ENCODE peak calls at places on chromosomes 3 and 15, in ten cellular contexts. L, I, N, U, F, D, H, S, C and Z are unnamed samples. For H3K36me3, the result is how much of the 10 kb centered on the place peaks cover.

GRCh38 chr15:45921376-45921775 is 286.5 kb downstream of the SQOR start:
- DNase-seq in L (no peak), I (no peak), N (peak), U (no peak), F (peak), D (no peak), H (no peak), S (no peak), C (no peak), Z (no peak)

GRCh38 chr3:185658504-185658912 is 72.4 kb downstream of the SENP2 start:
- DNase-seq in L (peak), I (peak), N (peak), U (peak), F (peak), D (peak), H (peak), S (no peak), C (no peak), Z (peak)

GRCh38 chr15:45177285-45177684 is 10.5 kb downstream of the SHF start:
- DNase-seq in L (no peak), I (no peak), N (no peak), U (no peak), F (no peak), D (no peak), H (no peak), S (no peak), C (no peak), Z (no peak)

GRCh38 chr3:177341766-177342165 is 144.5 kb upstream of the TBL1XR1 start:
- DNase-seq in L (no peak), I (no peak), N (no peak), U (no peak), F (no peak), D (no peak), H (no peak), S (no peak), C (no peak), Z (no peak)

GRCh38 chr15:48021336-48022086 is 99.3 kb upstream of the SLC24A5 start:
- DNase-seq in L (no peak), I (no peak), N (no peak), U (no peak), F (no peak), D (peak), H (no peak), S (no peak), C (no peak), Z (no peak)

GRCh38 chr3:169658311-169658931 is 5.1 kb downstream of the MECOM start:
- DNase-seq in L (no peak), I (no peak), N (peak), U (no peak), F (no peak), D (no peak), H (peak), S (no peak), C (no peak), Z (no peak)

GRCh38 chr3:13537926-13538325 is 11.0 kb upstream of the FBLN2 start:
- DNase-seq in L (no peak), I (peak), N (no peak), U (no peak), F (no peak), D (peak), H (no peak), S (no peak), C (no peak), Z (peak)

GRCh38 chr15:72474466-72474911 is 359 bp downstream of the ARIH1 start:
- DNase-seq in L (no peak), I (no peak), N (no peak), U (no peak), F (no peak), D (no peak), H (no peak), S (no peak), C (no peak), Z (no peak)

GRCh38 chr15:50353999-50354837 is 780 bp downstream of the GABPB1 start:
- DNase-seq in L (peak), I (peak), N (peak), U (peak), F (peak), D (peak), H (peak), S (peak), C (peak), Z (peak)

GRCh38 chr3:127733781-127734180 is 61.0 kb downstream of the ABTB1 start:
- DNase-seq in L (no peak), I (no peak), N (no peak), U (no peak), F (no peak), D (no peak), H (no peak), S (no peak), C (no peak), Z (no peak)

GRCh38 chr3:8485943-8486342 is 15.7 kb upstream of the LMCD1 start:
- DNase-seq in L (no peak), I (no peak), N (no peak), U (no peak), F (no peak), D (no peak), H (no peak), S (no peak), C (no peak), Z (no peak)

GRCh38 chr3:11696054-11696453 is 52.3 kb upstream of the VGLL4 start:
- DNase-seq in L (no peak), I (no peak), N (no peak), U (no peak), F (no peak), D (no peak), H (no peak), S (no peak), C (no peak), Z (no peak)

GRCh38 chr15:74780983-74781672 is 752 bp upstream of the CSK start:
- DNase-seq in L (no peak), I (no peak), N (no peak), U (no peak), F (no peak), D (no peak), H (no peak), S (no peak), C (no peak), Z (no peak)

DNA sequence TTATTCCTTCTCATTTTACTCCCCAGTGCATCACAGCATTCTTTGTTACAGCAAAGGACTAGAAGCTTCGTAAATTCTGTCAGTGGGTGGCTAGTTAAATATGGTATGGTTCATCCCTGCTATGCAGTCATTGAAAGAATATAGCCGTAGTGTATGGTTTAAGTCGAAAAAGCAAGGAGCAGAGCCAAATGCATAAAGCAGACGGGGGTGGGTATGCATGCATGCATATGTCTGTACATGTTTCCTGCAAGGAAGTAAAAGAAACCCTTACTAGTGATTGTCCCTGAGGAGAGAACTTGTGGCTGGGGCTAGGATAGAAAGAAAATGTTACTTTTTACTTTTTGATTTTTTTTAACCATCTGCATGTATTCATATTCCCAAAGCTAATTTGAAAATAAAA is 19.9 kb downstream of the RBP2 start:
- DNase-seq in L (no peak), I (no peak), N (no peak), U (no peak), F (no peak), D (no peak), H (no peak), S (no peak), C (no peak), Z (no peak)
- TF ChIP-seq CTCF in L (no peak), I (no peak), N (no peak), U (no peak), F (no peak), D (no peak), H (no peak), S (no peak), C (no peak), Z (no peak)

DNA sequence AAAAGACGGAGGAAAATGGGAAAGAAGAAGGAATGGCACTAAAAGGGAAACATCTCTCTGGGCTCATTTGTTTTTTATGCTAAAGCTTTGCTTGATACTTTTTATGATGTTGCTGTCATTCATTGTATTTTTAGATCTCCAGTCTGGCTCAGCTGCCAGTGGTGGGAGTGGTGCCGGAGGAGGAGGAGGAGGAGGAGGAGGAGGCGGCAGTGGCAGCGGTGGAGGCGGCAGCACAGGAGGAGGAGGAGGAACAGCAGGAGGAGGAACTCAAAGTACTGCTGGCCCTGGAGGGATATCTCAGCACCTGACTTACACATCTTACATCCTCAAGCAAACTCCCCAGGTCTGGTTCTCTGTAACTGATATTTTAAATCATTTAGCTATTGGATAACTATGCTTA is 49.6 kb downstream of the MAP6D1 start:
- DNase-seq in L (no peak), I (peak), N (no peak), U (peak), F (peak), D (no peak), H (no peak), S (no peak), C (no peak), Z (no peak)
- H3K36me3 ChIP-seq in L (under half), I (half or more), N (under half), U (half or more), F (under half), D (half or more), H (half or more), S (under half), C (under half), Z (half or more)

GRCh38 chr15:39624806-39625205 is 43.9 kb downstream of the THBS1 start:
- DNase-seq in L (peak), I (peak), N (no peak), U (peak), F (no peak), D (peak), H (no peak), S (peak), C (peak), Z (peak)
- TF ChIP-seq CTCF in L (no peak), I (no peak), N (no peak), U (peak), F (peak), D (no peak), H (no peak), S (no peak), C (no peak), Z (peak)

GRCh38 chr3:47612178-47612577 is 33.5 kb upstream of the CSPG5 start:
- DNase-seq in L (no peak), I (no peak), N (no peak), U (no peak), F (no peak), D (peak), H (no peak), S (no peak), C (no peak), Z (no peak)

GRCh38 chr3:47612879-47613278 is 34.2 kb upstream of the CSPG5 start:
- DNase-seq in L (no peak), I (no peak), N (no peak), U (no peak), F (no peak), D (no peak), H (no peak), S (no peak), C (no peak), Z (no peak)

GRCh38 chr3:47614788-47615187 is 36.1 kb upstream of the CSPG5 start:
- DNase-seq in L (no peak), I (no peak), N (no peak), U (no peak), F (no peak), D (no peak), H (no peak), S (no peak), C (no peak), Z (no peak)

GRCh38 chr3:47611577-47611976 is 32.9 kb upstream of the CSPG5 start:
- DNase-seq in L (no peak), I (no peak), N (no peak), U (no peak), F (no peak), D (peak), H (no peak), S (no peak), C (no peak), Z (no peak)

GRCh38 chr3:47613723-47614122 is 35.1 kb upstream of the CSPG5 start:
- DNase-seq in L (no peak), I (no peak), N (no peak), U (no peak), F (no peak), D (peak), H (no peak), S (no peak), C (no peak), Z (no peak)
- H3K36me3 ChIP-seq in L (under half), I (under half), N (under half), U (under half), F (under half), D (under half), H (under half), S (under half), C (under half), Z (under half)

DNA sequence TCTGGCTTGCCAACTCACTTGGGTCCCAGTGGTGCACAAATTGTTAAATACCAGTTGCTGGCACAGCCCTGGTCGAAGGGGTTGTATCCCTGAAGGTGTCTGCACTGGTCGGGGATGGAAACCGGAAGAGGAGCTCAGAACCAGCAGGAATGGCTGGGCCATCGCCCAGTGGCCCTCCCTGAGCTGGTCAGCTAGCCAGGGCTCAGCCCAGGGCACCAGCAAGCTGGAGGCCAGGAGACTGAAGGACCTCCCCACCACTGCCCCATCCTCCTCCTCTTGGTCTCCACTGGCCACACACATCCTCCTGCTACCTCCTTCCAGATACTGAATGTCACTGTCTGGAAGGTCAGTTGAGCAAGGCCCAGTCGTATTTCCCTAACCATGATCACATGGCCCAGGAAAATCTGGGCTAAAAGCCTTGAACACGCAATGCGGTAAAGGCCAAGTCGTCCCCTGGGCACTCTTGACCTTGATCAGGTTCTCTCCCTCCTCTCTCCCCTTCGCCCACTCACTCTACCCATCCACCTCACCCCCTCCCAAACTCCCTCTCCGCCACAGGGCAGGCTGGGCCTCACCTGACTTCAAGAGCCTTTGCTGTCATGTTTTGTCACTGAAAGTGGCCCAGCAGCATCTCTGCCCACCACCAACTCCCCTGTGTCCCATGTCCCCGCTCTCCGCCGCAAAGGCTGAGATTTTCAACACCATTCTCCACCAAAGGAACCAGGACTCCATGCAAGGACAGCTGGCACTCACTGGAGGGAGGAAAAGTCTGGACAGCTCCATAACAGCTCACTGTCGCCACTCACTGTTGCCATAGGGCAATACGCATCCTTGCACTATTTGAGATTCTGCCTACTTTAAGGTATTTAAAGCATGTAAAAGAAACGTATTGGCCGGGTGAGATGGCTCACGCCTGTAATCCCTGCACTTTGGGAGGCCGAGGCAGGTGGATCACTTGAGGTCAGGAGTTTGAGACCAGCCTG is 12.1 kb downstream of the ZDHHC19 start:
- DNase-seq in L (no peak), I (no peak), N (no peak), U (no peak), F (no peak), D (no peak), H (no peak), S (no peak), C (no peak), Z (no peak)
- TF ChIP-seq CTCF in L (no peak), I (no peak), N (no peak), U (no peak), F (no peak), D (peak), H (no peak), S (no peak), C (no peak), Z (no peak)

GRCh38 chr3:48966367-48966766 is 23.7 kb upstream of the P4HTM start:
- DNase-seq in L (no peak), I (no peak), N (no peak), U (no peak), F (no peak), D (no peak), H (no peak), S (no peak), C (no peak), Z (no peak)

GRCh38 chr3:48960841-48961413 is 29.1 kb upstream of the P4HTM start:
- DNase-seq in L (no peak), I (no peak), N (no peak), U (no peak), F (no peak), D (no peak), H (no peak), S (no peak), C (no peak), Z (no peak)

GRCh38 chr3:48963591-48963990 is 26.4 kb upstream of the P4HTM start:
- DNase-seq in L (no peak), I (no peak), N (no peak), U (no peak), F (no peak), D (no peak), H (no peak), S (no peak), C (no peak), Z (no peak)

GRCh38 chr3:48962939-48963338 is 27.1 kb upstream of the P4HTM start:
- DNase-seq in L (no peak), I (no peak), N (no peak), U (no peak), F (no peak), D (no peak), H (no peak), S (no peak), C (no peak), Z (no peak)

GRCh38 chr3:48962340-48962739 is 27.7 kb upstream of the P4HTM start:
- DNase-seq in L (no peak), I (no peak), N (no peak), U (no peak), F (no peak), D (no peak), H (no peak), S (no peak), C (no peak), Z (no peak)
- H3K36me3 ChIP-seq in L (under half), I (half or more), N (under half), U (half or more), F (under half), D (under half), H (half or more), S (under half), C (under half), Z (half or more)

GRCh38 chr3:142124243-142124642 is 25.1 kb downstream of the TFDP2 start:
- DNase-seq in L (no peak), I (no peak), N (no peak), U (no peak), F (no peak), D (no peak), H (no peak), S (no peak), C (no peak), Z (no peak)

GRCh38 chr3:142134799-142135325 is 14.5 kb downstream of the TFDP2 start:
- DNase-seq in L (no peak), I (no peak), N (no peak), U (no peak), F (no peak), D (no peak), H (no peak), S (no peak), C (no peak), Z (no peak)

GRCh38 chr3:142127941-142128658 is 21.2 kb downstream of the TFDP2 start:
- DNase-seq in L (no peak), I (no peak), N (no peak), U (no peak), F (no peak), D (no peak), H (no peak), S (no peak), C (no peak), Z (no peak)

GRCh38 chr3:142129516-142130171 is 19.7 kb downstream of the TFDP2 start:
- DNase-seq in L (no peak), I (no peak), N (no peak), U (no peak), F (no peak), D (no peak), H (no peak), S (no peak), C (no peak), Z (no peak)
- TF ChIP-seq CTCF in L (no peak), I (no peak), N (no peak), U (no peak), F (no peak), D (peak), H (no peak), S (no peak), C (no peak), Z (no peak)